ENCODE peak calls at places on chromosomes 5 and 9, in five cellular contexts. M, B, N, T and J are unnamed samples.

GRCh38 chr9:135077497-135078200 is 9.8 kb upstream of the OLFM1 start:
- DNase-seq in M (no peak), B (peak), N (no peak), T (no peak), J (no peak)

GRCh38 chr5:19903611-19904010 is 84.4 kb downstream of the CDH18 start:
- DNase-seq in N (no peak), B (no peak), T (no peak), M (no peak), J (no peak)

GRCh38 chr5:137254695-137255094 is 244.4 kb downstream of the SPOCK1 start:
- DNase-seq in T (peak), N (peak), B (no peak), M (no peak), J (no peak)

GRCh38 chr9:133264235-133264764 is 10.7 kb downstream of the ABO start:
- DNase-seq in M (no peak), B (no peak), N (no peak), T (no peak), J (no peak)

GRCh38 chr9:89952401-89952800 is 347.6 kb downstream of the GADD45G start:
- DNase-seq in N (no peak), T (no peak), M (no peak), B (no peak), J (no peak)

GRCh38 chr5:159902444-159903121 is 13.7 kb upstream of the ADRA1B start:
- DNase-seq in B (peak), M (no peak), N (no peak), T (no peak), J (no peak)

GRCh38 chr5:96652769-96653455 is 9.3 kb upstream of the CAST start:
- DNase-seq in B (no peak), T (no peak), N (no peak), M (no peak), J (no peak)

GRCh38 chr5:1312993-1313833 is 18.3 kb upstream of the TERT start:
- DNase-seq in N (no peak), T (no peak), M (peak), B (no peak), J (no peak)

GRCh38 chr5:180390441-180391190 is 37.5 kb upstream of the GFPT2 start:
- DNase-seq in B (no peak), N (no peak), T (no peak), M (no peak), J (no peak)

GRCh38 chr9:71853084-71853483 is 57.9 kb downstream of the ABHD17B start:
- DNase-seq in T (no peak), N (no peak), M (no peak), B (no peak), J (no peak)

GRCh38 chr9:71937898-71938297 is 26.5 kb downstream of the C9orf85 start:
- DNase-seq in N (no peak), M (no peak), T (no peak), B (no peak), J (no peak)

GRCh38 chr9:6563036-6563435 is 82.5 kb downstream of the GLDC start:
- DNase-seq in B (no peak), T (no peak), M (no peak), N (no peak), J (no peak)

DNA sequence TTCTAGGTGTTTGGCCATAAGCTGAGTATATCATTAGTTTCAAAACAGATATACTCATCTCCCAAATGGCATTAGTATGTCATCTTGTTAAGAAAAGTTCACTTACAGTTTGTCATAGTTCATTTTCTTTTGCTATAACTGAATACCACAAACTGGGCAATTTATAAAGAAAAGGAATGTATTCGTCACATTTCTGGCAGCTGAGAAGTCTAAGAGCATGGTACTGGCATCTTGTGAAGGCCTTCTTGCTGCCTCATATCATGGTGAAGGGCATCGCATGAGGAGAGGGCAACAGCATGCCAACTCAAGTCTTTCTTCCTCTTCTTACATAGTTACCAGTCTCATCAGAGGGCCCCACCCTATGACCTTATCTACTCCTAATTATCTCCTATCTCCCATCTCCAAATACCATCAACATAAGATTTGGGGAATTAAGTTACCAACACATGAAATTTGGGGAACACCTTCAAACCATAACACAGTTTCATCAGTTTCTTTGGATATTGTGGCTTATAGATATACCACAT is 20.4 kb upstream of the ITGA1 start:
- DNase-seq in M (no peak), N (no peak), T (no peak), B (no peak), J (no peak)
- TF ChIP-seq POLR2A in M (no peak), N (no peak), T (no peak), B (no peak), J (no peak)

GRCh38 chr5:151520294-151520693 is 70.8 kb downstream of the FAT2 start:
- DNase-seq in B (no peak), T (no peak), N (no peak), M (no peak), J (no peak)
- TF ChIP-seq CTCF in B (no peak), T (no peak), N (no peak), M (no peak), J (no peak)

DNA sequence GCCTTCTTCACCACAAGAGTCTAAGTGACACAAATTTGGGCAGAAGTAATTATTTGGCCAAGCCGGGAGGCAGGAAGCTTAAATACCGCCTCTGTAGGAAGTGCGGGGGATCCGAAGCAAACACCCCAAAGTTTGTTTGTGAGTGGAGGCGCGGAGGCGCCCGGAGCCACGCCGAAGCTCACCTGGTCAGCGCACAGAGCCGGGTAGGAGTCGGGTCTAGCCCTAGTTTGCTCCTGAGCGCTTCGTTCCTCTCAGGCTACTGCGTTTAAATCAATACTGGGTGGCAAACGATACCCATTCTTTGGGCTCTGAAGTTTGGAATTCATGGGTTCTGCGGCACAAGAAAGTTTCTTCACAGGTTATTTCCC is 858 bp downstream of the MCC start:
- DNase-seq in B (peak), M (no peak), N (no peak), T (peak), J (no peak)
- H3K4me3 ChIP-seq in B (peak), M (peak), N (peak), T (peak), J (peak)

DNA sequence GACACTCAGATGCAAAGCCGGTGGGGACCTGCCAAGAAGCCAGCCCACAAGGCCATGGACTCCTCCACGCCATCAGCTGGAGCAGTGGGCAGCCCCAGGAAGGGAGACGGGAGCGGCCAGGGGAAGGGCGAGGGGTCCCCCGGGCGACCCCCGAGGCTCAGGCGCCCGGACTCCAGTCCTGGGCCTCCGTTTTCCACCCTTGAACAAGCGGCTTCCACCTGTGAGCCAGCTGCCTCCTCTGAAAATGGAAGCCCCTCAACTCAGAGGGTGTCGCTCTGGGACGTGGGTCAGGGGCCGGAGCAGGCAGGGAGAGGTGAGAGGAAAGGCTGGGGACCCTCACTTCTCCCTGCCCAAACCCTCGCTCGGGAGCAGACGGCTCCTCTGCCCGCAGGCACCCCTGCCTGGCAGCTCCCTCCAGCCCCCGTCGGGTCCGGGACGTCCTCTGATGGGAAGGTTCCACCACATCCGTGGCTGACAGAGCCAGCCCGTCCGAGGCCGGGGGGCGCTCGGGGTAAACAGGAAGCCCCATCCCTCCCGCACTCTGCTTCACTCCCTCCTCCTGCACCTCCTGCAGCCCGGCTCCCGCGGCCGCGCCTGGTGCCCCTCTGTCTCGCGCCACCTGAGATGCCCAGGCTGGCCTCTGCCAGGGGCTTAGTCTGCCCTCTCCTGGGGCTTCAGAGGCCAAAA is 3.7 kb upstream of the EGFL7 start:
- DNase-seq in B (no peak), T (no peak), N (no peak), M (peak), J (no peak)
- TF ChIP-seq POLR2A in B (no peak), T (no peak), N (no peak), M (no peak), J (no peak)

DNA sequence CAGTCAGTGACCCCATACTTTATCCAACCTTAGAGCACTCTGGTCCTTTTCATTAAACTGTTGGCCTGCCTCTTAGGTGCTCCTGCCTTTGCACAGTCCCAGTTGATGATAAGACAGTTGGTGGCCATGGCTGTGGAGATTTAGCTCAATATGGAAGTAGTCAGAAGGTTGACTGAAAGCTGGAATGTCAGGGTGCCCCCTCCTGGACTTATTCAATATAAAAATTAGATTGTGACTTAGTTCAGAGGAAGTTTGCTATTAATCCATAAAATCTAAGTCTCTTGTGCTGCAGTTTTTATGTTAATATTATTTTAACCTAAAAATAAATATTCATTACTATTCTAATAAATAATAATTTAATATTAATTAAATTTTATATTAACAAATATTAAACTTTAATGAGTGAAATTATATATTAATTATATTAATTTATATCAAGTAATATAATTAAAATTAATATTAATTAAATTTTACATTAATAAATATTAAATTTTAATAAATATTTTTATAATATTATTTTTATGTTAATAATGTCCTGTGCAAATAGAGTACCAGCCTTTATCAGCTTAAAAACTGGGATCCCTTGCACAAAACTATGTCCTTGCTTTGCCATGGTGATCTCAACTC is 77.7 kb upstream of the ADAMTSL1 start:
- DNase-seq in M (no peak), B (no peak), T (peak), N (no peak), J (no peak)
- TF ChIP-seq CTCF in M (no peak), B (no peak), T (peak), N (no peak), J (no peak)

DNA sequence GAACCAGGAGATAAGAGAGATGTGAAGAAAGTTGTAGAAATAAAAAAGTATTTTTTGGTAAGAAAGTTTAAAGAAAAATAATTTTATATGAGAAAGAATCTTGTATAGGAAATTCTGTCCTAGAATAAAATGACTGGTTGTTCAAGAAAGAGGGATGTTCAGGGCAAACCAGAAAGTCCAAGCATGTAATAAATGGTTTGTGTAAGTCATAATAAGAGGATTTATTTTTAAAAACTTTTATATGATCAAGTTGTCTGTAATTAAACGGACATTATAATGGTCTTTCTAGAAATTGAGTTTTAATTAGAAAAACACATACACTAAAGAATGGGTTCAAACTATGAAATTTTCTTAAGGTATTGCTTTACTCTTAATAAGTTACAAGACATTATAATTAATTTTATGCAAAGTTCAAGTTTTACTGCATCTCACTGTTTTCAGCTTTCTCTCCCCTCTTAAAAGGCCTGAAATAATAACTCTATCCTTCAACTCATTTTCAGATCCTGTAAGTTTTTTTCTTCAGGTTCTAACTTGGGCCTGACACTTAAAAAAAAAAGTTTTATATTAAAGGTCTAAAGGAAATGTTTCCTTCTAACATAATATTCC is 56.1 kb upstream of the ZNF300 start:
- DNase-seq in T (no peak), B (no peak), N (no peak), M (no peak), J (no peak)
- H3K4me3 ChIP-seq in T (no peak), B (no peak), N (no peak), M (no peak), J (no peak)

GRCh38 chr9:96391021-96391765 is 7.7 kb upstream of the SLC35D2 start:
- DNase-seq in M (no peak), N (no peak), B (no peak), T (no peak), J (no peak)
- TF ChIP-seq POLR2A in M (no peak), N (no peak), B (no peak), T (no peak), J (no peak)

GRCh38 chr5:43042626-43043399 is 2.7 kb upstream of the ANXA2R start:
- DNase-seq in N (peak), T (peak), M (peak), B (no peak), J (peak)
- TF ChIP-seq CTCF in N (no peak), T (no peak), M (no peak), B (peak), J (no peak)